ENCODE peak calls at places on chromosomes 5 and 9, in five cellular contexts. One of them, this sample, is unnamed.

GRCh38 chr9:101029300-101030021 is 934 bp downstream of the PLPPR1 start:
- DNase-seq in fibroblast of lung: no peak
- DNase-seq in PC-3: no peak
- DNase-seq in foreskin fibroblast: no peak
- DNase-seq in stomach: no peak
- DNase-seq in this sample: no peak

GRCh38 chr5:104817127-104817526 is 1254.5 kb upstream of the NUDT12 start:
- DNase-seq in fibroblast of lung: no peak
- DNase-seq in PC-3: peak
- DNase-seq in foreskin fibroblast: no peak
- DNase-seq in stomach: no peak
- DNase-seq in this sample: no peak

GRCh38 chr9:68732405-68733020 is 27.5 kb downstream of the PIP5K1B start:
- DNase-seq in fibroblast of lung: no peak
- DNase-seq in PC-3: no peak
- DNase-seq in foreskin fibroblast: no peak
- DNase-seq in stomach: no peak
- DNase-seq in this sample: no peak

GRCh38 chr5:84290161-84290560 is 94.5 kb downstream of the EDIL3 start:
- DNase-seq in fibroblast of lung: no peak
- DNase-seq in PC-3: no peak
- DNase-seq in foreskin fibroblast: no peak
- DNase-seq in stomach: no peak
- DNase-seq in this sample: no peak

GRCh38 chr9:38058452-38059232 is 10.4 kb downstream of the SHB start:
- DNase-seq in fibroblast of lung: no peak
- DNase-seq in PC-3: no peak
- DNase-seq in foreskin fibroblast: no peak
- DNase-seq in stomach: no peak
- DNase-seq in this sample: no peak

GRCh38 chr5:170451764-170452365 is 52.0 kb upstream of the KCNIP1 start:
- DNase-seq in fibroblast of lung: peak
- DNase-seq in PC-3: peak
- DNase-seq in foreskin fibroblast: peak
- DNase-seq in stomach: no peak
- DNase-seq in this sample: no peak

GRCh38 chr5:100623719-100624118 is 88.5 kb downstream of the FAM174A start:
- DNase-seq in fibroblast of lung: peak
- DNase-seq in PC-3: peak
- DNase-seq in foreskin fibroblast: peak
- DNase-seq in stomach: no peak
- DNase-seq in this sample: no peak

GRCh38 chr5:151345808-151346478 is 1.4 kb downstream of the SLC36A2 start:
- DNase-seq in fibroblast of lung: peak
- DNase-seq in PC-3: peak
- DNase-seq in foreskin fibroblast: peak
- DNase-seq in stomach: no peak
- DNase-seq in this sample: no peak

GRCh38 chr9:98380065-98380681 is 124.7 kb upstream of the TBC1D2 start:
- DNase-seq in fibroblast of lung: peak
- DNase-seq in PC-3: peak
- DNase-seq in foreskin fibroblast: peak
- DNase-seq in stomach: no peak
- DNase-seq in this sample: peak

GRCh38 chr9:87282477-87282991 is 215.1 kb upstream of the DAPK1 start:
- DNase-seq in fibroblast of lung: no peak
- DNase-seq in PC-3: no peak
- DNase-seq in foreskin fibroblast: no peak
- DNase-seq in stomach: no peak
- DNase-seq in this sample: no peak

GRCh38 chr5:102483736-102484135 is 15.1 kb downstream of the SLCO6A1 start:
- DNase-seq in fibroblast of lung: no peak
- DNase-seq in PC-3: peak
- DNase-seq in foreskin fibroblast: no peak
- DNase-seq in stomach: no peak
- DNase-seq in this sample: no peak

GRCh38 chr9:135737840-135738521 is 36.0 kb downstream of the KCNT1 start:
- DNase-seq in fibroblast of lung: no peak
- DNase-seq in PC-3: no peak
- DNase-seq in foreskin fibroblast: no peak
- DNase-seq in stomach: no peak
- DNase-seq in this sample: no peak

GRCh38 chr9:129523953-129524847 is 96.7 kb downstream of the C9orf50 start:
- DNase-seq in fibroblast of lung: no peak
- DNase-seq in PC-3: no peak
- DNase-seq in foreskin fibroblast: no peak
- DNase-seq in stomach: no peak
- DNase-seq in this sample: no peak

GRCh38 chr9:91192379-91192775 is 169.3 kb downstream of the AUH start:
- DNase-seq in fibroblast of lung: peak
- DNase-seq in PC-3: no peak
- DNase-seq in foreskin fibroblast: no peak
- DNase-seq in stomach: no peak
- DNase-seq in this sample: no peak

GRCh38 chr5:157998021-157998504 is 139.1 kb upstream of the CLINT1 start:
- DNase-seq in fibroblast of lung: peak
- DNase-seq in PC-3: peak
- DNase-seq in foreskin fibroblast: no peak
- DNase-seq in stomach: no peak
- DNase-seq in this sample: no peak

GRCh38 chr5:15550502-15551115 is 50.6 kb downstream of the FBXL7 start:
- DNase-seq in fibroblast of lung: peak
- DNase-seq in PC-3: no peak
- DNase-seq in foreskin fibroblast: no peak
- DNase-seq in stomach: no peak
- DNase-seq in this sample: no peak

GRCh38 chr9:35658144-35658893 is at the start of gene CCDC107:
- DNase-seq in fibroblast of lung: peak
- DNase-seq in PC-3: peak
- DNase-seq in foreskin fibroblast: peak
- DNase-seq in stomach: peak
- DNase-seq in this sample: peak

GRCh38 chr5:149420509-149421371 is 41.6 kb upstream of the IL17B start:
- DNase-seq in fibroblast of lung: peak
- DNase-seq in PC-3: no peak
- DNase-seq in foreskin fibroblast: peak
- DNase-seq in stomach: peak
- DNase-seq in this sample: no peak

GRCh38 chr9:96448546-96449170 is 1.3 kb upstream of the HABP4 start:
- DNase-seq in fibroblast of lung: no peak
- DNase-seq in PC-3: no peak
- DNase-seq in foreskin fibroblast: no peak
- DNase-seq in stomach: no peak
- DNase-seq in this sample: no peak

GRCh38 chr9:97904725-97905124 is 17.6 kb downstream of the TRMO start:
- DNase-seq in fibroblast of lung: no peak
- DNase-seq in PC-3: no peak
- DNase-seq in foreskin fibroblast: no peak
- DNase-seq in stomach: no peak
- DNase-seq in this sample: no peak

GRCh38 chr9:135993840-135994776 is 32.9 kb upstream of the UBAC1 start:
- DNase-seq in fibroblast of lung: no peak
- DNase-seq in PC-3: no peak
- DNase-seq in foreskin fibroblast: no peak
- DNase-seq in stomach: no peak
- DNase-seq in this sample: no peak

GRCh38 chr5:102722930-102723329 is 32.2 kb upstream of the PAM start:
- DNase-seq in fibroblast of lung: no peak
- DNase-seq in PC-3: peak
- DNase-seq in foreskin fibroblast: peak
- DNase-seq in stomach: no peak
- DNase-seq in this sample: no peak

GRCh38 chr9:98707158-98708102 is 1.3 kb downstream of the GABBR2 start:
- DNase-seq in fibroblast of lung: peak
- DNase-seq in PC-3: peak
- DNase-seq in foreskin fibroblast: peak
- DNase-seq in stomach: peak
- DNase-seq in this sample: peak

GRCh38 chr5:91136271-91136670 is 246.8 kb downstream of the ARRDC3 start:
- DNase-seq in fibroblast of lung: no peak
- DNase-seq in PC-3: peak
- DNase-seq in foreskin fibroblast: no peak
- DNase-seq in stomach: no peak
- DNase-seq in this sample: no peak

GRCh38 chr5:107936532-107936931 is 265.8 kb upstream of the EFNA5 start:
- DNase-seq in fibroblast of lung: no peak
- DNase-seq in PC-3: no peak
- DNase-seq in foreskin fibroblast: no peak
- DNase-seq in stomach: no peak
- DNase-seq in this sample: no peak

GRCh38 chr9:86942352-86943222 is 4.7 kb downstream of the GAS1 start:
- DNase-seq in fibroblast of lung: no peak
- DNase-seq in PC-3: no peak
- DNase-seq in foreskin fibroblast: no peak
- DNase-seq in stomach: no peak
- DNase-seq in this sample: no peak

GRCh38 chr5:61969347-61969746 is 336.7 kb upstream of the KIF2A start:
- DNase-seq in fibroblast of lung: peak
- DNase-seq in PC-3: peak
- DNase-seq in foreskin fibroblast: no peak
- DNase-seq in stomach: no peak
- DNase-seq in this sample: no peak

GRCh38 chr9:75147638-75148037 is 59.3 kb downstream of the OSTF1 start:
- DNase-seq in fibroblast of lung: no peak
- DNase-seq in PC-3: no peak
- DNase-seq in foreskin fibroblast: peak
- DNase-seq in stomach: no peak
- DNase-seq in this sample: no peak

GRCh38 chr5:107952450-107952849 is 281.7 kb upstream of the EFNA5 start:
- DNase-seq in fibroblast of lung: no peak
- DNase-seq in PC-3: no peak
- DNase-seq in foreskin fibroblast: no peak
- DNase-seq in stomach: no peak
- DNase-seq in this sample: no peak

GRCh38 chr5:159975462-159976019 is 33.4 kb upstream of the TTC1 start:
- DNase-seq in fibroblast of lung: peak
- DNase-seq in PC-3: peak
- DNase-seq in foreskin fibroblast: peak
- DNase-seq in stomach: no peak
- DNase-seq in this sample: no peak

GRCh38 chr9:86868611-86869010 is 78.7 kb downstream of the GAS1 start:
- DNase-seq in fibroblast of lung: no peak
- DNase-seq in PC-3: no peak
- DNase-seq in foreskin fibroblast: no peak
- DNase-seq in stomach: no peak
- DNase-seq in this sample: no peak

GRCh38 chr5:159945359-159945758 is 29.1 kb downstream of the ADRA1B start:
- DNase-seq in fibroblast of lung: no peak
- DNase-seq in PC-3: no peak
- DNase-seq in foreskin fibroblast: no peak
- DNase-seq in stomach: no peak
- DNase-seq in this sample: no peak

GRCh38 chr5:111694183-111694582 is 62.8 kb downstream of the NREP start:
- DNase-seq in fibroblast of lung: peak
- DNase-seq in PC-3: peak
- DNase-seq in foreskin fibroblast: peak
- DNase-seq in stomach: no peak
- DNase-seq in this sample: no peak

GRCh38 chr5:134851307-134851923 is 5.6 kb downstream of the C5orf24 start:
- DNase-seq in fibroblast of lung: peak
- DNase-seq in PC-3: peak
- DNase-seq in foreskin fibroblast: peak
- DNase-seq in stomach: no peak
- DNase-seq in this sample: no peak
- TF ChIP-seq CTCF in fibroblast of lung: peak
- TF ChIP-seq CTCF in PC-3: peak
- TF ChIP-seq CTCF in foreskin fibroblast: peak
- TF ChIP-seq CTCF in stomach: no peak
- TF ChIP-seq CTCF in this sample: peak

DNA sequence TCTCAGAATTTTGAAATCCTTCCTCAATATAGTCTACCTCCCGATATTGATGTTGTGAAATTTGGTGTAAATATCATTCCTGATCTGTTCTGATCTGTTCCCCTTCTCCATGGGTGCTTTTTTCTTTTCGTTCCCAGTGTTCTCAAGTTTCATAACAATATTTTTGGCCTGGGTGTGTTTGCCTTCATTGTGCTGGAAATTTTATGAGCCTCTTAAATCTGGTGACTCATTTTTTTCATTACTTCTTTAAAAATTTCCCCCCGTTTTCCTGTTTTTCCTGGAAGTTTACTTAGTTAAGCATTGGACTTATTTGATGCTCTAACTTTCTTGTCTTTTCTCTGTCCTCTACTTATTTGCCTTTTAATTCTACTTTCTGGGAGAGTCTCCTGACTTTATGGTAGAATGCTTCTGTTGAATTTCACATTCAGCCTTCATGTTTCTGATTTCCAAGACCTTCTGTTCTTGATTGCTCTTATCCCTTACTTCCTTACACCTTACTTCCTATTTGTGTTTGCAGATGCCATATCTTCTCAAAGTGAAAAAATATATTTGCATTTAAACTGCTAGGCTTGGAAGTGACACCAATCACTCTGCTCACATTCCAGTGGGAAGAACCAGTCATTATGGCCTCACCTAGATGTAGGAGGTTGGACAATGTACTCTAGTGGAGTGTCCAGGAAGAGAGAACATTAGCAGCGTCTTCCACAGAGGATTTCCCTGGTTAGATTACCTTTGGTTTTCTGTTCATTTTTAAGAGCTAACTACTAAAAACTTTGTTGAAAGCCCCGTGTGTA is 441.9 kb downstream of the ARHGEF28 start:
- DNase-seq in fibroblast of lung: no peak
- DNase-seq in PC-3: peak
- DNase-seq in foreskin fibroblast: peak
- DNase-seq in stomach: no peak
- DNase-seq in this sample: no peak
- TF ChIP-seq CTCF in fibroblast of lung: no peak
- TF ChIP-seq CTCF in PC-3: no peak
- TF ChIP-seq CTCF in foreskin fibroblast: no peak
- TF ChIP-seq CTCF in stomach: no peak
- TF ChIP-seq CTCF in this sample: no peak

GRCh38 chr5:179344301-179345178 is 721 bp downstream of the ADAMTS2 start:
- DNase-seq in fibroblast of lung: no peak
- DNase-seq in PC-3: no peak
- DNase-seq in foreskin fibroblast: no peak
- DNase-seq in stomach: no peak
- DNase-seq in this sample: peak

GRCh38 chr5:179343902-179344300 is 1.4 kb downstream of the ADAMTS2 start:
- DNase-seq in fibroblast of lung: peak
- DNase-seq in PC-3: no peak
- DNase-seq in foreskin fibroblast: peak
- DNase-seq in stomach: no peak
- DNase-seq in this sample: peak

GRCh38 chr5:179340465-179340864 is 4.8 kb downstream of the ADAMTS2 start:
- DNase-seq in fibroblast of lung: no peak
- DNase-seq in PC-3: no peak
- DNase-seq in foreskin fibroblast: no peak
- DNase-seq in stomach: no peak
- DNase-seq in this sample: no peak

GRCh38 chr5:179343021-179343781 is 2.1 kb downstream of the ADAMTS2 start:
- DNase-seq in fibroblast of lung: no peak
- DNase-seq in PC-3: no peak
- DNase-seq in foreskin fibroblast: no peak
- DNase-seq in stomach: no peak
- DNase-seq in this sample: no peak

GRCh38 chr5:179342577-179342976 is 2.7 kb downstream of the ADAMTS2 start:
- DNase-seq in fibroblast of lung: peak
- DNase-seq in PC-3: no peak
- DNase-seq in foreskin fibroblast: peak
- DNase-seq in stomach: no peak
- DNase-seq in this sample: peak
- TF ChIP-seq CTCF in fibroblast of lung: peak
- TF ChIP-seq CTCF in PC-3: no peak
- TF ChIP-seq CTCF in foreskin fibroblast: peak
- TF ChIP-seq CTCF in stomach: no peak
- TF ChIP-seq CTCF in this sample: no peak

GRCh38 chr5:147509710-147510651 is at the start of gene DPYSL3:
- DNase-seq in fibroblast of lung: peak
- DNase-seq in PC-3: peak
- DNase-seq in foreskin fibroblast: peak
- DNase-seq in stomach: peak
- DNase-seq in this sample: peak
- TF ChIP-seq CTCF in fibroblast of lung: no peak
- TF ChIP-seq CTCF in PC-3: peak
- TF ChIP-seq CTCF in foreskin fibroblast: peak
- TF ChIP-seq CTCF in stomach: no peak
- TF ChIP-seq CTCF in this sample: no peak

This sample was measured in endothelial cell.